ENCODE peak calls at places on chromosomes 2 and 18, in ten cellular contexts. C is glutamatergic neuron; I is CD4-positive, alpha-beta T cell; D is K562; F is GM12865; Y is neural crest cell; L is WERI-Rb-1; U is lower lobe of right lung; G is AG09309; N is dorsolateral prefrontal cortex. T is an unnamed sample.

GRCh38 chr2:120439067-120439368 is 93.1 kb downstream of the INHBB start:
- DNase-seq in C (no peak), I (no peak), D (no peak), F (no peak), Y (no peak), L (no peak), U (no peak), G (no peak), N (no peak), T (no peak)

GRCh38 chr2:98552499-98553179 is 55.7 kb downstream of the COA5 start:
- DNase-seq in C (no peak), I (no peak), D (no peak), F (no peak), Y (no peak), L (no peak), U (no peak), G (no peak), N (no peak), T (no peak)

GRCh38 chr18:63591725-63592124 is 4.6 kb downstream of the SERPINB13 start:
- DNase-seq in C (no peak), I (no peak), D (no peak), F (no peak), Y (no peak), L (no peak), U (no peak), G (no peak), N (no peak), T (no peak)

GRCh38 chr18:22043837-22044236 is 125.6 kb upstream of the GATA6 start:
- DNase-seq in C (no peak), I (no peak), D (no peak), F (no peak), Y (no peak), L (no peak), U (no peak), G (no peak), N (no peak), T (no peak)

GRCh38 chr2:137192366-137193315 is 427.3 kb downstream of the THSD7B start:
- DNase-seq in C (no peak), I (no peak), D (no peak), F (no peak), Y (no peak), L (no peak), U (no peak), G (no peak), N (no peak), T (no peak)

GRCh38 chr2:181306785-181307184 is 150.4 kb upstream of the ITGA4 start:
- DNase-seq in C (no peak), I (no peak), D (no peak), F (peak), Y (no peak), L (no peak), U (no peak), G (no peak), N (no peak), T (no peak)

GRCh38 chr18:22544626-22545025 is 126.9 kb upstream of the CTAGE1 start:
- DNase-seq in C (no peak), I (no peak), D (no peak), F (no peak), Y (no peak), L (no peak), U (no peak), G (no peak), N (no peak), T (no peak)

GRCh38 chr18:23671564-23671963 is 8.9 kb upstream of the ANKRD29 start:
- DNase-seq in C (no peak), I (no peak), D (no peak), F (no peak), Y (no peak), L (peak), U (no peak), G (no peak), N (no peak), T (no peak)

GRCh38 chr2:20370191-20370590 is 19.5 kb upstream of the PUM2 start:
- DNase-seq in C (no peak), I (no peak), D (no peak), F (no peak), Y (no peak), L (no peak), U (no peak), G (no peak), N (no peak), T (no peak)

GRCh38 chr2:100260712-100261620 is 61.3 kb downstream of the LONRF2 start:
- DNase-seq in C (peak), I (no peak), D (peak), F (peak), Y (peak), L (peak), U (no peak), G (peak), N (peak), T (no peak)

GRCh38 chr2:30741576-30741975 is 65.7 kb downstream of the CAPN13 start:
- DNase-seq in C (no peak), I (no peak), D (no peak), F (no peak), Y (no peak), L (peak), U (no peak), G (no peak), N (no peak), T (no peak)

GRCh38 chr2:20326163-20326780 is 24.4 kb downstream of the PUM2 start:
- DNase-seq in C (peak), I (peak), D (peak), F (peak), Y (peak), L (peak), U (no peak), G (peak), N (peak), T (no peak)

GRCh38 chr2:218448934-218449333 is 30.0 kb downstream of the VIL1 start:
- DNase-seq in C (no peak), I (no peak), D (peak), F (no peak), Y (no peak), L (no peak), U (no peak), G (no peak), N (no peak), T (no peak)

GRCh38 chr2:134508396-134508795 is 210.4 kb downstream of the TMEM163 start:
- DNase-seq in C (no peak), I (no peak), D (no peak), F (no peak), Y (no peak), L (no peak), U (no peak), G (no peak), N (no peak), T (no peak)

GRCh38 chr2:109261906-109262631 is 133.1 kb downstream of the SH3RF3 start:
- DNase-seq in C (no peak), I (no peak), D (no peak), F (no peak), Y (no peak), L (no peak), U (no peak), G (no peak), N (no peak), T (no peak)

GRCh38 chr2:240649331-240649730 is 24.1 kb downstream of the GPR35 start:
- DNase-seq in C (no peak), I (no peak), D (no peak), F (no peak), Y (no peak), L (no peak), U (no peak), G (no peak), N (no peak), T (peak)

GRCh38 chr2:150482667-150483260 is 4.7 kb downstream of the RND3 start:
- DNase-seq in C (no peak), I (no peak), D (no peak), F (no peak), Y (no peak), L (no peak), U (no peak), G (no peak), N (no peak), T (no peak)

GRCh38 chr18:11762429-11762828 is 73.4 kb downstream of the GNAL start:
- DNase-seq in C (no peak), I (no peak), D (no peak), F (no peak), Y (no peak), L (no peak), U (no peak), G (no peak), N (no peak), T (no peak)

GRCh38 chr18:11757084-11757590 is 68.1 kb downstream of the GNAL start:
- DNase-seq in C (no peak), I (no peak), D (peak), F (no peak), Y (no peak), L (no peak), U (no peak), G (no peak), N (no peak), T (no peak)

GRCh38 chr18:11759456-11759855 is 70.4 kb downstream of the GNAL start:
- DNase-seq in C (no peak), I (no peak), D (no peak), F (no peak), Y (no peak), L (no peak), U (no peak), G (no peak), N (no peak), T (no peak)

GRCh38 chr18:11760498-11761158 is 71.6 kb downstream of the GNAL start:
- DNase-seq in C (no peak), I (no peak), D (no peak), F (no peak), Y (no peak), L (no peak), U (no peak), G (no peak), N (no peak), T (no peak)

GRCh38 chr18:11761553-11761952 is 72.5 kb downstream of the GNAL start:
- DNase-seq in C (no peak), I (no peak), D (peak), F (peak), Y (no peak), L (no peak), U (no peak), G (no peak), N (no peak), T (no peak)
- TF ChIP-seq CTCF in C (peak), I (no peak), D (peak), F (peak), Y (peak), L (peak), U (no peak), G (no peak), N (no peak), T (peak)

DNA sequence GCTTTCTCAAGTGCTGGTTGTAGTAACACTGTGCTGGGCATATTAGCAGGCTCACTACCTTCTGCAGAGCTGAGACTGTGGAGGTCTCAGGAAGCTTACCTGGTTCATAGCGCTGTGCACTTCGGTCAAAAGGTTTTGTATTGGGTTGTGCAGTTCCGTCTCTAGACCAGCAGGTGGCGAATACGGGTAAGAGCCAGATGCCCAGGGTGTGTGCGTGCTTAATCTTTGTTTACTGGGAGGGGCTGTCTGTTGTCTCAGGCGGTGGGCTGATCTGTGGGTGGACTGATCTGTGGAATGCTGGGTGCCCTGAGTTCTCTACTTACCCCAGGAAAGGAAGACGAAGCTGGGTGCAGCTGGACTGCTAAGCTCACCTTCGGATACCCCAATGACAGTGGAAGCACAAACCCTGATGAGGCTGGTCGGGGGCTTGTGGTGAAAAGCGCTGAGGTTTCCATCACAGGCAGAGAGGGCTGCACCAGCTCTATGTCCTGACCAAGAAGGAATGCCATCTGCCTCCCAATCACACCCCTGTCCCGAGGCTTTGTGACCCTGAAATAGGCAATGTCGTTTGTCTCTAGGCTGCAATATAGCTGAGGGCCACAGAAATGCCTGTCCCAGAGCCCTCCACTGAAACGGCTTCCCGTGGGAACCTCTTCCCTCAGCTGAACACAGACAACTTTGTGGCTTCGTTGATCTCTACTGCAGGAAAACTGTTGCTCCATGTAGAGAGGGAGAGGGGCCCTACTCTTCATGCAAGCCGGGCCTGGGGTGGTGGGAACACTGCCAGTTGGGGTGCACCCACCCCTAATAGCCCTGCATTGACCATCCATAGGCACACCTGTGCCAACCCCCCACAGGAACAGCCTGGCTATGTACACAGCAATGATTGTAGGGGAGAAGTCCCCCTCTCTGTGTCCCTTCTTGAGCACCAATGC is 45.9 kb upstream of the FAM117B start:
- DNase-seq in C (peak), I (peak), D (peak), F (peak), Y (peak), L (peak), U (peak), G (no peak), N (peak), T (peak)
- TF ChIP-seq CTCF in C (peak), I (peak), D (peak), F (peak), Y (peak), L (peak), U (peak), G (peak), N (peak), T (peak)

DNA sequence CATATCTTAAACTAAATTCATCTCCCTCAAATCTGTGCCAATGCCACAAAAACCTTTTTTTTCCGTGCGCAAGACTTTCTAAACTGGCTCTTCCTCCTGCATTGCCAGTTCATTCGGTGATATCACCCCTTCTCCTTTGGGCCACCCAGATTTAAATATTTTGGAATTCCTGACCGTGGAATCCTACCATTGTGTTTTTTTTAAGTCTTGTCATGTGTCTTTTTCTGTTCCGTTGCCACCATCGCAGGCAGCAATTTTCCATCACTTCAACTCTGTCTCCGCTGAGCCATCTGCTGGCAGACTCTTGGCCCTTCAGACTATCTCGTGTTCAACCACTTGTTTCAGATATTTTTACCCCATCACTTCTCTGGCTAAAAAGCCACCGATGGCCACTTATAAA is 76.9 kb upstream of the ZNF532 start:
- DNase-seq in C (no peak), I (no peak), D (no peak), F (no peak), Y (no peak), L (no peak), U (no peak), G (no peak), N (peak), T (no peak)
- TF ChIP-seq CTCF in C (no peak), I (no peak), D (no peak), F (no peak), Y (no peak), L (no peak), U (no peak), G (no peak), N (no peak), T (no peak)

DNA sequence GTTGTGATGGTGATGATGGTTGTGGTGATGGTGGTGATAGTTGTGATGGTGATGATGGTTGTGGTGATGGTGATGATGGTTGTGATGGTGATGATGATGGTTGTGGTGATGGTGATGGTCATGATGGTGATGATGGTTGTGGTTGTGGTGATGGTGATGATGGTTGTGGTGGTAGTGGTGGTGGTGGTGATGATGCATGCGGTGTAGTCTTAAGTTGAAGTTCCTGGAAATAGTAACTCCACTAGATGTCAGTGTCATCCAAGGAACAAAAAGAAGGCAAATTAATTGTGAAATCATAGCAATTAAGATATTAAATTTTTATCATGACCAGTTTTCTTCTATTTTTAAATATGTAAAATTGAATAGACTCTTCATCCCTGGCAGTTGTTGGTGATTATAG is 309.2 kb downstream of the AGAP1 start:
- DNase-seq in C (no peak), I (no peak), D (no peak), F (no peak), Y (no peak), L (no peak), U (no peak), G (no peak), N (no peak), T (no peak)
- TF ChIP-seq CTCF in C (no peak), I (no peak), D (no peak), F (no peak), Y (peak), L (no peak), U (no peak), G (no peak), N (peak), T (no peak)

T was measured in mesothelial cell of epicardium.